ENCODE peak calls at places on chromosomes 12 and 14, in ten cellular contexts. G is aorta; L is neural progenitor cell; R is psoas muscle; Z is body of pancreas; N is HepG2; E is PC-9; P is IMR-90; S is endothelial cell of umbilical vein; W is CD8-positive, alpha-beta memory T cell. F is an unnamed sample.
A peak's percentile ranks its signal among the peaks of the same experiment; 100 is the strongest.

GRCh38 chr12:6430990-6431353 is 13.8 kb upstream of the CD27 start:
- DNase-seq in N (no peak), G (no peak), L (no peak), E (no peak), W (no peak), R (no peak), P (peak; percentile 29), S (no peak), Z (no peak), F (no peak)

GRCh38 chr14:66105819-66106218 is 380.4 kb upstream of the CCDC196 start:
- DNase-seq in Z (no peak), N (no peak), P (no peak), W (no peak), G (no peak), S (peak; percentile 71), E (peak; percentile 38), R (no peak), L (no peak), F (no peak)

GRCh38 chr14:52926994-52927393 is 23.9 kb downstream of the FERMT2 start:
- DNase-seq in S (peak; percentile 31), Z (no peak), W (no peak), N (peak; percentile 45), P (peak; percentile 72), L (no peak), E (no peak), G (no peak), R (no peak), F (no peak)

GRCh38 chr14:27668531-27668930 is 1070.7 kb upstream of the NOVA1 start:
- DNase-seq in S (no peak), Z (no peak), G (no peak), R (no peak), E (no peak), W (no peak), P (no peak), N (no peak), L (no peak), F (no peak)

GRCh38 chr14:88252536-88252935 is 70.5 kb downstream of the KCNK10 start:
- DNase-seq in L (no peak), R (no peak), Z (no peak), G (no peak), W (no peak), N (no peak), P (no peak), S (no peak), E (no peak), F (no peak)

GRCh38 chr14:92039073-92039719 is 663 bp downstream of the TRIP11 start:
- DNase-seq in E (peak; percentile 54), W (peak; percentile 11), P (peak; percentile 70), S (peak; percentile 84), G (no peak), R (peak; percentile 77), L (peak; percentile 79), N (peak; percentile 77), Z (peak; percentile 68), F (no peak)

GRCh38 chr14:69054030-69054429 is 74.9 kb upstream of the ACTN1 start:
- DNase-seq in P (no peak), L (no peak), G (no peak), S (no peak), W (no peak), Z (no peak), E (no peak), R (no peak), N (no peak), F (no peak)

GRCh38 chr12:94263011-94263786 is 114.8 kb downstream of the PLXNC1 start:
- DNase-seq in W (peak; percentile 58), R (no peak), P (no peak), L (no peak), E (no peak), G (peak; percentile 64), Z (peak; percentile 32), S (no peak), N (no peak), F (no peak)

GRCh38 chr12:622420-622819 is 40.8 kb downstream of the NINJ2 start:
- DNase-seq in N (no peak), R (no peak), E (no peak), S (peak; percentile 81), L (no peak), P (no peak), W (no peak), G (no peak), Z (no peak), F (no peak)

GRCh38 chr14:51069065-51069464 is 25.8 kb downstream of the TRIM9 start:
- DNase-seq in Z (no peak), S (no peak), E (no peak), W (no peak), P (no peak), R (no peak), G (no peak), L (no peak), N (no peak), F (no peak)

GRCh38 chr14:60327447-60328331 is 78.7 kb downstream of the PPM1A start:
- DNase-seq in E (no peak), Z (peak; percentile 75), W (peak; percentile 6), N (no peak), G (no peak), L (peak; percentile 43), R (peak; percentile 85), P (peak; percentile 20), S (no peak), F (peak; percentile 7)

GRCh38 chr12:62006076-62006732 is 254.0 kb upstream of the USP15 start:
- DNase-seq in N (peak; percentile 34), L (peak; percentile 56), S (peak; percentile 42), R (no peak), G (no peak), E (no peak), Z (peak; percentile 30), P (peak; percentile 36), W (no peak), F (no peak)

GRCh38 chr12:116818341-116818856 is 62.8 kb downstream of the HRK start:
- DNase-seq in E (no peak), L (no peak), P (peak; percentile 23), S (peak; percentile 59), W (peak; percentile 7), G (no peak), Z (peak; percentile 32), N (no peak), R (no peak), F (peak; percentile 36)

GRCh38 chr12:70535896-70536374 is 101.3 kb downstream of the PTPRB start:
- DNase-seq in R (no peak), W (no peak), N (peak; percentile 31), P (no peak), Z (peak; percentile 5), L (no peak), E (no peak), G (no peak), S (peak; percentile 69), F (peak; percentile 6)

GRCh38 chr12:96236221-96236822 is 42.1 kb downstream of the ELK3 start:
- DNase-seq in W (peak; percentile 43), S (no peak), E (no peak), N (no peak), R (peak; percentile 73), Z (peak; percentile 19), P (peak; percentile 51), L (no peak), G (no peak), F (no peak)

GRCh38 chr12:120742207-120742536 is 16.5 kb downstream of the ACADS start:
- DNase-seq in R (peak; percentile 90), S (no peak), G (no peak), Z (peak; percentile 89), E (no peak), W (no peak), N (no peak), P (no peak), L (no peak), F (no peak)

GRCh38 chr12:14716848-14717444 is 20.5 kb upstream of the GUCY2C start:
- DNase-seq in W (peak; percentile 29), S (peak; percentile 52), N (peak; percentile 52), P (peak; percentile 37), R (no peak), L (peak; percentile 61), E (no peak), G (no peak), Z (peak; percentile 50), F (peak; percentile 13)

GRCh38 chr12:109240365-109240764 is 68.7 kb downstream of the FOXN4 start:
- DNase-seq in P (no peak), E (no peak), W (no peak), L (no peak), G (no peak), Z (no peak), R (no peak), S (no peak), N (no peak), F (no peak)
- H3K36me3 ChIP-seq in P (peaks cover 19% of the 10 kb centered on the region), E (no peaks in the 10 kb centered on the region), W (peaks cover 9% of the 10 kb centered on the region), L (no peaks in the 10 kb centered on the region), G (peaks cover 7% of the 10 kb centered on the region), Z (peaks cover 53% of the 10 kb centered on the region), R (peaks cover 23% of the 10 kb centered on the region), S (no peaks in the 10 kb centered on the region), N (peaks cover 6% of the 10 kb centered on the region), F (no peaks in the 10 kb centered on the region)

GRCh38 chr14:100141133-100141497 is 18.3 kb downstream of the DEGS2 start:
- DNase-seq in N (no peak), W (no peak), G (no peak), R (no peak), S (no peak), P (no peak), L (no peak), E (no peak), Z (no peak), F (no peak)
- H3K36me3 ChIP-seq in N (no peaks in the 10 kb centered on the region), W (peaks cover 56% of the 10 kb centered on the region), G (no peaks in the 10 kb centered on the region), R (no peaks in the 10 kb centered on the region), S (no peaks in the 10 kb centered on the region), P (peaks cover 10% of the 10 kb centered on the region), L (no peaks in the 10 kb centered on the region), E (no peaks in the 10 kb centered on the region), Z (no peaks in the 10 kb centered on the region), F (no peaks in the 10 kb centered on the region)

GRCh38 chr12:104340177-104340576 is 36.6 kb downstream of the EID3 start:
- DNase-seq in P (peak; percentile 33), W (no peak), G (no peak), N (no peak), S (peak; percentile 41), R (no peak), L (no peak), E (no peak), Z (no peak), F (no peak)

GRCh38 chr12:104334581-104334980 is 31.0 kb downstream of the EID3 start:
- DNase-seq in Z (no peak), S (no peak), G (no peak), E (no peak), N (no peak), L (no peak), W (no peak), R (no peak), P (no peak), F (no peak)

GRCh38 chr12:104336115-104336514 is 32.6 kb downstream of the EID3 start:
- DNase-seq in R (no peak), W (no peak), L (no peak), S (no peak), E (no peak), Z (no peak), N (no peak), P (no peak), G (no peak), F (no peak)

GRCh38 chr12:104339663-104340062 is 36.1 kb downstream of the EID3 start:
- DNase-seq in Z (no peak), R (no peak), E (no peak), N (no peak), P (peak; percentile 54), W (no peak), S (no peak), L (no peak), G (no peak), F (no peak)

GRCh38 chr12:104337030-104337558 is 33.6 kb downstream of the EID3 start:
- DNase-seq in R (no peak), S (no peak), Z (no peak), P (no peak), E (no peak), W (no peak), N (no peak), G (no peak), L (no peak), F (no peak)
- H3K36me3 ChIP-seq in R (peaks cover 10% of the 10 kb centered on the region), S (peaks cover 56% of the 10 kb centered on the region), Z (peaks cover 18% of the 10 kb centered on the region), P (peaks cover 62% of the 10 kb centered on the region), E (peaks cover 93% of the 10 kb centered on the region), W (peaks cover 31% of the 10 kb centered on the region), N (peaks cover 15% of the 10 kb centered on the region), G (peaks cover 2% of the 10 kb centered on the region), L (peaks cover 2% of the 10 kb centered on the region), F (no peaks in the 10 kb centered on the region)

GRCh38 chr14:102194856-102195255 is 55.2 kb downstream of the WDR20 start:
- DNase-seq in Z (no peak), E (no peak), W (no peak), R (no peak), G (no peak), L (no peak), P (no peak), N (no peak), S (no peak), F (no peak)
- H3K36me3 ChIP-seq in Z (no peaks in the 10 kb centered on the region), E (peaks cover 31% of the 10 kb centered on the region), W (no peaks in the 10 kb centered on the region), R (no peaks in the 10 kb centered on the region), G (peaks cover 4% of the 10 kb centered on the region), L (no peaks in the 10 kb centered on the region), P (peaks cover 15% of the 10 kb centered on the region), N (peaks cover 4% of the 10 kb centered on the region), S (peaks cover 8% of the 10 kb centered on the region), F (no peaks in the 10 kb centered on the region)